ENCODE peak calls at places on chromosome 14, in four cellular contexts. One of them, this sample, is unnamed.

GRCh38 chr14:104392001-104392395 is 187.6 kb upstream of the C14orf180 start:
- DNase-seq in progenitor cell of endocrine pancreas: no peak
- DNase-seq in CD8-positive, alpha-beta T cell: no peak
- DNase-seq in MM.1S: no peak
- DNase-seq in this sample: peak

GRCh38 chr14:71388336-71388735 is 481.1 kb downstream of the PCNX1 start:
- DNase-seq in MM.1S: no peak
- DNase-seq in progenitor cell of endocrine pancreas: no peak
- DNase-seq in CD8-positive, alpha-beta T cell: no peak
- DNase-seq in this sample: no peak

GRCh38 chr14:21072102-21072501 is 2.0 kb downstream of the ARHGEF40 start:
- DNase-seq in MM.1S: no peak
- DNase-seq in progenitor cell of endocrine pancreas: no peak
- DNase-seq in CD8-positive, alpha-beta T cell: no peak
- DNase-seq in this sample: no peak

GRCh38 chr14:93099643-93100042 is 16.1 kb downstream of the ITPK1 start:
- DNase-seq in CD8-positive, alpha-beta T cell: no peak
- DNase-seq in MM.1S: no peak
- DNase-seq in progenitor cell of endocrine pancreas: no peak
- DNase-seq in this sample: no peak

GRCh38 chr14:21526672-21527319 is 650 bp upstream of the SALL2 start:
- DNase-seq in MM.1S: no peak
- DNase-seq in CD8-positive, alpha-beta T cell: no peak
- DNase-seq in progenitor cell of endocrine pancreas: no peak
- DNase-seq in this sample: no peak

GRCh38 chr14:22982477-22983245 is at the start of gene AJUBA:
- DNase-seq in CD8-positive, alpha-beta T cell: peak
- DNase-seq in progenitor cell of endocrine pancreas: peak
- DNase-seq in MM.1S: peak
- DNase-seq in this sample: peak

GRCh38 chr14:51963164-51963733 is 26.1 kb upstream of the RTRAF start:
- DNase-seq in CD8-positive, alpha-beta T cell: no peak
- DNase-seq in progenitor cell of endocrine pancreas: no peak
- DNase-seq in MM.1S: no peak
- DNase-seq in this sample: no peak

GRCh38 chr14:59438148-59438766 is 26.9 kb downstream of the GPR135 start:
- DNase-seq in CD8-positive, alpha-beta T cell: no peak
- DNase-seq in MM.1S: no peak
- DNase-seq in progenitor cell of endocrine pancreas: no peak
- DNase-seq in this sample: no peak

GRCh38 chr14:93976477-93977057 is at the start of gene ASB2:
- DNase-seq in MM.1S: peak
- DNase-seq in CD8-positive, alpha-beta T cell: no peak
- DNase-seq in progenitor cell of endocrine pancreas: no peak
- DNase-seq in this sample: no peak

GRCh38 chr14:45156067-45156466 is 20.3 kb downstream of the FANCM start:
- DNase-seq in CD8-positive, alpha-beta T cell: no peak
- DNase-seq in MM.1S: no peak
- DNase-seq in progenitor cell of endocrine pancreas: no peak
- DNase-seq in this sample: no peak

GRCh38 chr14:51776102-51776894 is 84.1 kb upstream of the GNG2 start:
- DNase-seq in progenitor cell of endocrine pancreas: peak
- DNase-seq in MM.1S: peak
- DNase-seq in CD8-positive, alpha-beta T cell: no peak
- DNase-seq in this sample: no peak

GRCh38 chr14:21106506-21107359 is 5.9 kb downstream of the TMEM253 start:
- DNase-seq in progenitor cell of endocrine pancreas: peak
- DNase-seq in CD8-positive, alpha-beta T cell: peak
- DNase-seq in MM.1S: peak
- DNase-seq in this sample: no peak

GRCh38 chr14:36582011-36582873 is at the start of gene NKX2-8:
- DNase-seq in CD8-positive, alpha-beta T cell: no peak
- DNase-seq in progenitor cell of endocrine pancreas: no peak
- DNase-seq in MM.1S: no peak
- DNase-seq in this sample: no peak

GRCh38 chr14:85131523-85131922 is 398.4 kb upstream of the FLRT2 start:
- DNase-seq in CD8-positive, alpha-beta T cell: no peak
- DNase-seq in progenitor cell of endocrine pancreas: no peak
- DNase-seq in MM.1S: no peak
- DNase-seq in this sample: no peak

GRCh38 chr14:104131968-104132732 is 6.2 kb upstream of the KIF26A start:
- DNase-seq in CD8-positive, alpha-beta T cell: no peak
- DNase-seq in MM.1S: no peak
- DNase-seq in progenitor cell of endocrine pancreas: no peak
- DNase-seq in this sample: no peak

GRCh38 chr14:30385925-30386324 is 173.0 kb upstream of the G2E3 start:
- DNase-seq in CD8-positive, alpha-beta T cell: no peak
- DNase-seq in progenitor cell of endocrine pancreas: no peak
- DNase-seq in MM.1S: no peak
- DNase-seq in this sample: no peak

GRCh38 chr14:90239139-90239538 is 17.2 kb upstream of the PSMC1 start:
- DNase-seq in MM.1S: no peak
- DNase-seq in progenitor cell of endocrine pancreas: no peak
- DNase-seq in CD8-positive, alpha-beta T cell: no peak
- DNase-seq in this sample: no peak

GRCh38 chr14:90235179-90235976 is 21.0 kb upstream of the PSMC1 start:
- DNase-seq in CD8-positive, alpha-beta T cell: peak
- DNase-seq in MM.1S: peak
- DNase-seq in progenitor cell of endocrine pancreas: peak
- DNase-seq in this sample: peak
- TF ChIP-seq CTCF in CD8-positive, alpha-beta T cell: peak
- TF ChIP-seq CTCF in MM.1S: peak
- TF ChIP-seq CTCF in progenitor cell of endocrine pancreas: peak
- TF ChIP-seq CTCF in this sample: peak

DNA sequence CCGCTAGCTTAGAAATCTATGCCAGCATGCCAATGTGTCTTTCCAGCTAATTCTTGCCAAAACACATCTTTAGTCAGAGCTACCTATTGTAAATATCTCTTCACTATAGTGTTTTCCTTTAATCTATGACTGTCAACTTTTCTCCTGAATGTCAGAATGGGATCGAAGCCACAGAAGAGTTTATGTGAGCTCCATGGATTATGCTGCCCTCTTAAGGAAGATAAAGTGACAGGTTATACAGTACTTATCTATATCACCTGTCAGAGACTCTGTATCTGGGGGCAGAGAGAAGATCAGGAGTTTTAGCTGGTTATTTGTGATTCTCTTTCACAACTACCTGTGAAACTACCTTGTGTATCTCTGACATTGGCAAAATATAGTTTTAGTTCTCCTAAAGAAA is 204.3 kb upstream of the SEL1L start:
- DNase-seq in MM.1S: no peak
- DNase-seq in CD8-positive, alpha-beta T cell: no peak
- DNase-seq in progenitor cell of endocrine pancreas: no peak
- DNase-seq in this sample: no peak
- TF ChIP-seq CTCF in MM.1S: no peak
- TF ChIP-seq CTCF in CD8-positive, alpha-beta T cell: no peak
- TF ChIP-seq CTCF in progenitor cell of endocrine pancreas: no peak
- TF ChIP-seq CTCF in this sample: no peak

GRCh38 chr14:55571125-55571889 is 8.7 kb upstream of the KTN1 start:
- DNase-seq in progenitor cell of endocrine pancreas: no peak
- DNase-seq in MM.1S: no peak
- DNase-seq in CD8-positive, alpha-beta T cell: no peak
- DNase-seq in this sample: no peak
- TF ChIP-seq CTCF in progenitor cell of endocrine pancreas: no peak
- TF ChIP-seq CTCF in MM.1S: no peak
- TF ChIP-seq CTCF in CD8-positive, alpha-beta T cell: no peak
- TF ChIP-seq CTCF in this sample: no peak

GRCh38 chr14:69500096-69500495 is 15.6 kb downstream of the PLEKHD1 start:
- DNase-seq in progenitor cell of endocrine pancreas: no peak
- DNase-seq in CD8-positive, alpha-beta T cell: no peak
- DNase-seq in MM.1S: no peak
- DNase-seq in this sample: no peak
- TF ChIP-seq CTCF in progenitor cell of endocrine pancreas: no peak
- TF ChIP-seq CTCF in CD8-positive, alpha-beta T cell: no peak
- TF ChIP-seq CTCF in MM.1S: no peak
- TF ChIP-seq CTCF in this sample: no peak

GRCh38 chr14:69259176-69259530 is 805 bp upstream of the GALNT16 start:
- DNase-seq in progenitor cell of endocrine pancreas: no peak
- DNase-seq in MM.1S: no peak
- DNase-seq in CD8-positive, alpha-beta T cell: no peak
- DNase-seq in this sample: no peak

GRCh38 chr14:69261761-69262331 is 1.9 kb downstream of the GALNT16 start:
- DNase-seq in MM.1S: no peak
- DNase-seq in progenitor cell of endocrine pancreas: no peak
- DNase-seq in CD8-positive, alpha-beta T cell: no peak
- DNase-seq in this sample: no peak

GRCh38 chr14:69260246-69260978 is 454 bp downstream of the GALNT16 start:
- DNase-seq in progenitor cell of endocrine pancreas: peak
- DNase-seq in MM.1S: no peak
- DNase-seq in CD8-positive, alpha-beta T cell: no peak
- DNase-seq in this sample: no peak

GRCh38 chr14:69260979-69261605 is 1.1 kb downstream of the GALNT16 start:
- DNase-seq in MM.1S: peak
- DNase-seq in CD8-positive, alpha-beta T cell: no peak
- DNase-seq in progenitor cell of endocrine pancreas: peak
- DNase-seq in this sample: no peak

GRCh38 chr14:69259531-69260245 is at the start of gene GALNT16:
- DNase-seq in progenitor cell of endocrine pancreas: peak
- DNase-seq in MM.1S: no peak
- DNase-seq in CD8-positive, alpha-beta T cell: no peak
- DNase-seq in this sample: no peak
- TF ChIP-seq CTCF in progenitor cell of endocrine pancreas: peak
- TF ChIP-seq CTCF in MM.1S: no peak
- TF ChIP-seq CTCF in CD8-positive, alpha-beta T cell: no peak
- TF ChIP-seq CTCF in this sample: peak

GRCh38 chr14:89388853-89389252 is 28.2 kb downstream of the FOXN3 start:
- DNase-seq in MM.1S: no peak
- DNase-seq in CD8-positive, alpha-beta T cell: no peak
- DNase-seq in progenitor cell of endocrine pancreas: no peak
- DNase-seq in this sample: no peak
- TF ChIP-seq CTCF in MM.1S: no peak
- TF ChIP-seq CTCF in CD8-positive, alpha-beta T cell: no peak
- TF ChIP-seq CTCF in progenitor cell of endocrine pancreas: no peak
- TF ChIP-seq CTCF in this sample: peak

GRCh38 chr14:61765225-61765943 is 3.2 kb downstream of the SNAPC1 start:
- DNase-seq in MM.1S: no peak
- DNase-seq in CD8-positive, alpha-beta T cell: no peak
- DNase-seq in progenitor cell of endocrine pancreas: no peak
- DNase-seq in this sample: no peak

GRCh38 chr14:61761959-61762786 is at the start of gene SNAPC1:
- DNase-seq in progenitor cell of endocrine pancreas: peak
- DNase-seq in MM.1S: peak
- DNase-seq in CD8-positive, alpha-beta T cell: peak
- DNase-seq in this sample: peak

GRCh38 chr14:61759878-61760277 is 2.3 kb upstream of the SNAPC1 start:
- DNase-seq in progenitor cell of endocrine pancreas: no peak
- DNase-seq in MM.1S: no peak
- DNase-seq in CD8-positive, alpha-beta T cell: no peak
- DNase-seq in this sample: no peak

GRCh38 chr14:61764342-61765122 is 2.3 kb downstream of the SNAPC1 start:
- DNase-seq in CD8-positive, alpha-beta T cell: no peak
- DNase-seq in progenitor cell of endocrine pancreas: no peak
- DNase-seq in MM.1S: no peak
- DNase-seq in this sample: no peak

DNA sequence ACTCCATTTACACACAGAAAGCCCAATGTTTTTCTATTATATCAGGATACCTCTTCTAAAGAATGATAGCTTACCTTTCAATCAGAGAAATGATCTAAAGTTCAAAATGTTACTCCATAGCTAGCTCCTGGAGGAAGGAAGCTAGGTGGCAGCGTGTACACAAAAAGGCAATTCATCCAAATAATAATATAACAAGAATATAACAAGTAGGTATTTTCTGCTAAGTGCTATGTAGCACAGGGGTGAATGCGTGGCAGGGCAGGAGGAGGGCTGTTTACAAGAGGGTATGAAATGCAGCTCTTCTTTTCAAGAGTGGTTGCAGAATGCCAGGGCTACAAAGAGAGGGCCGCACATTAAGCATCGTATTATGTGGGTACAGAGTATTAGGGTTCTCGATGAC is 663 bp upstream of the SNAPC1 start:
- DNase-seq in CD8-positive, alpha-beta T cell: no peak
- DNase-seq in progenitor cell of endocrine pancreas: no peak
- DNase-seq in MM.1S: no peak
- DNase-seq in this sample: no peak
- TF ChIP-seq CTCF in CD8-positive, alpha-beta T cell: no peak
- TF ChIP-seq CTCF in progenitor cell of endocrine pancreas: no peak
- TF ChIP-seq CTCF in MM.1S: no peak
- TF ChIP-seq CTCF in this sample: no peak

GRCh38 chr14:95561001-95561412 is 26.2 kb downstream of the GLRX5 start:
- DNase-seq in MM.1S: peak
- DNase-seq in progenitor cell of endocrine pancreas: peak
- DNase-seq in CD8-positive, alpha-beta T cell: peak
- DNase-seq in this sample: peak

GRCh38 chr14:95562892-95563685 is 28.2 kb downstream of the GLRX5 start:
- DNase-seq in MM.1S: no peak
- DNase-seq in CD8-positive, alpha-beta T cell: no peak
- DNase-seq in progenitor cell of endocrine pancreas: no peak
- DNase-seq in this sample: no peak

GRCh38 chr14:95557832-95558231 is 23.0 kb downstream of the GLRX5 start:
- DNase-seq in progenitor cell of endocrine pancreas: no peak
- DNase-seq in MM.1S: no peak
- DNase-seq in CD8-positive, alpha-beta T cell: no peak
- DNase-seq in this sample: no peak

GRCh38 chr14:95557291-95557690 is 22.4 kb downstream of the GLRX5 start:
- DNase-seq in progenitor cell of endocrine pancreas: no peak
- DNase-seq in CD8-positive, alpha-beta T cell: no peak
- DNase-seq in MM.1S: no peak
- DNase-seq in this sample: no peak

GRCh38 chr14:95559203-95559602 is 24.4 kb downstream of the GLRX5 start:
- DNase-seq in CD8-positive, alpha-beta T cell: no peak
- DNase-seq in MM.1S: no peak
- DNase-seq in progenitor cell of endocrine pancreas: no peak
- DNase-seq in this sample: no peak
- TF ChIP-seq CTCF in CD8-positive, alpha-beta T cell: no peak
- TF ChIP-seq CTCF in MM.1S: no peak
- TF ChIP-seq CTCF in progenitor cell of endocrine pancreas: no peak
- TF ChIP-seq CTCF in this sample: no peak

GRCh38 chr14:34539407-34540180 is at the start of gene EAPP:
- DNase-seq in MM.1S: peak
- DNase-seq in CD8-positive, alpha-beta T cell: peak
- DNase-seq in progenitor cell of endocrine pancreas: peak
- DNase-seq in this sample: peak
- TF ChIP-seq CTCF in MM.1S: no peak
- TF ChIP-seq CTCF in CD8-positive, alpha-beta T cell: no peak
- TF ChIP-seq CTCF in progenitor cell of endocrine pancreas: peak
- TF ChIP-seq CTCF in this sample: no peak

GRCh38 chr14:64745511-64746041 is 41.4 kb downstream of the PLEKHG3 start:
- DNase-seq in CD8-positive, alpha-beta T cell: no peak
- DNase-seq in MM.1S: no peak
- DNase-seq in progenitor cell of endocrine pancreas: no peak
- DNase-seq in this sample: no peak
- TF ChIP-seq CTCF in CD8-positive, alpha-beta T cell: no peak
- TF ChIP-seq CTCF in MM.1S: no peak
- TF ChIP-seq CTCF in progenitor cell of endocrine pancreas: no peak
- TF ChIP-seq CTCF in this sample: peak

This sample was measured in osteocyte.